ENCODE peak calls at places on chromosome 18, in nine cellular contexts. One of them, this sample, is unnamed.

GRCh38 chr18:13388586-13389490 is 170.3 kb downstream of the LDLRAD4 start:
- DNase-seq in pancreas: no peak
- DNase-seq in hepatocyte: no peak
- DNase-seq in OCI-LY7: no peak
- DNase-seq in mesendoderm: no peak
- DNase-seq in A549: no peak
- DNase-seq in H9: no peak
- DNase-seq in left lung: peak; percentile 63
- DNase-seq in uterus: no peak
- DNase-seq in this sample: no peak

GRCh38 chr18:63762518-63762917 is 12.7 kb upstream of the SERPINB7 start:
- DNase-seq in pancreas: no peak
- DNase-seq in hepatocyte: no peak
- DNase-seq in OCI-LY7: no peak
- DNase-seq in mesendoderm: no peak
- DNase-seq in A549: no peak
- DNase-seq in H9: no peak
- DNase-seq in left lung: no peak
- DNase-seq in uterus: no peak
- DNase-seq in this sample: no peak

GRCh38 chr18:70720607-70721006 is 431.8 kb downstream of the SOCS6 start:
- DNase-seq in pancreas: no peak
- DNase-seq in hepatocyte: no peak
- DNase-seq in OCI-LY7: no peak
- DNase-seq in mesendoderm: no peak
- DNase-seq in A549: no peak
- DNase-seq in H9: no peak
- DNase-seq in left lung: no peak
- DNase-seq in uterus: no peak
- DNase-seq in this sample: no peak

GRCh38 chr18:62486290-62486964 is 36.4 kb upstream of the ZCCHC2 start:
- DNase-seq in pancreas: no peak
- DNase-seq in hepatocyte: peak; percentile 80
- DNase-seq in OCI-LY7: no peak
- DNase-seq in mesendoderm: peak; percentile 73
- DNase-seq in A549: peak; percentile 10
- DNase-seq in H9: no peak
- DNase-seq in left lung: no peak
- DNase-seq in uterus: no peak
- DNase-seq in this sample: peak; percentile 98

GRCh38 chr18:46310258-46310657 is 206.1 kb downstream of the HAUS1 start:
- DNase-seq in pancreas: no peak
- DNase-seq in hepatocyte: no peak
- DNase-seq in OCI-LY7: peak; percentile 1
- DNase-seq in mesendoderm: no peak
- DNase-seq in A549: no peak
- DNase-seq in H9: no peak
- DNase-seq in left lung: no peak
- DNase-seq in uterus: no peak
- DNase-seq in this sample: no peak

GRCh38 chr18:57433492-57434176 is 1.5 kb upstream of the ONECUT2 start:
- DNase-seq in pancreas: no peak
- DNase-seq in hepatocyte: no peak
- DNase-seq in OCI-LY7: no peak
- DNase-seq in mesendoderm: peak; percentile 38
- DNase-seq in A549: no peak
- DNase-seq in H9: no peak
- DNase-seq in left lung: no peak
- DNase-seq in uterus: no peak
- DNase-seq in this sample: peak; percentile 88

GRCh38 chr18:36428431-36429029 is 131.0 kb downstream of the FHOD3 start:
- DNase-seq in pancreas: no peak
- DNase-seq in hepatocyte: no peak
- DNase-seq in OCI-LY7: no peak
- DNase-seq in mesendoderm: no peak
- DNase-seq in A549: no peak
- DNase-seq in H9: no peak
- DNase-seq in left lung: no peak
- DNase-seq in uterus: no peak
- DNase-seq in this sample: no peak

GRCh38 chr18:63819780-63820179 is 44.6 kb downstream of the SERPINB7 start:
- DNase-seq in pancreas: no peak
- DNase-seq in hepatocyte: no peak
- DNase-seq in OCI-LY7: no peak
- DNase-seq in mesendoderm: no peak
- DNase-seq in A549: no peak
- DNase-seq in H9: no peak
- DNase-seq in left lung: no peak
- DNase-seq in uterus: no peak
- DNase-seq in this sample: no peak

GRCh38 chr18:8536226-8536625 is 73.0 kb upstream of the RAB12 start:
- DNase-seq in pancreas: no peak
- DNase-seq in hepatocyte: no peak
- DNase-seq in OCI-LY7: no peak
- DNase-seq in mesendoderm: peak; percentile 13
- DNase-seq in A549: no peak
- DNase-seq in H9: no peak
- DNase-seq in left lung: no peak
- DNase-seq in uterus: no peak
- DNase-seq in this sample: no peak
- H3K4me1 ChIP-seq in pancreas: no peaks in the 10 kb centered on the region
- H3K4me1 ChIP-seq in hepatocyte: no peaks in the 10 kb centered on the region
- H3K4me1 ChIP-seq in OCI-LY7: no peaks in the 10 kb centered on the region
- H3K4me1 ChIP-seq in mesendoderm: no peaks in the 10 kb centered on the region
- H3K4me1 ChIP-seq in A549: no peaks in the 10 kb centered on the region
- H3K4me1 ChIP-seq in H9: no peaks in the 10 kb centered on the region
- H3K4me1 ChIP-seq in left lung: no peaks in the 10 kb centered on the region
- H3K4me1 ChIP-seq in uterus: no peaks in the 10 kb centered on the region
- H3K4me1 ChIP-seq in this sample: no peaks in the 10 kb centered on the region

GRCh38 chr18:58870621-58871020 is 5.9 kb downstream of the ZNF532 start:
- DNase-seq in pancreas: no peak
- DNase-seq in hepatocyte: no peak
- DNase-seq in OCI-LY7: no peak
- DNase-seq in mesendoderm: no peak
- DNase-seq in A549: no peak
- DNase-seq in H9: no peak
- DNase-seq in left lung: no peak
- DNase-seq in uterus: no peak
- DNase-seq in this sample: no peak

GRCh38 chr18:58868440-58868839 is 3.8 kb downstream of the ZNF532 start:
- DNase-seq in pancreas: no peak
- DNase-seq in hepatocyte: no peak
- DNase-seq in OCI-LY7: no peak
- DNase-seq in mesendoderm: no peak
- DNase-seq in A549: no peak
- DNase-seq in H9: no peak
- DNase-seq in left lung: no peak
- DNase-seq in uterus: no peak
- DNase-seq in this sample: no peak

GRCh38 chr18:58867281-58867961 is 2.7 kb downstream of the ZNF532 start:
- DNase-seq in pancreas: no peak
- DNase-seq in hepatocyte: no peak
- DNase-seq in OCI-LY7: no peak
- DNase-seq in mesendoderm: peak; percentile 98
- DNase-seq in A549: no peak
- DNase-seq in H9: peak; percentile 88
- DNase-seq in left lung: peak; percentile 66
- DNase-seq in uterus: no peak
- DNase-seq in this sample: no peak

GRCh38 chr18:58870130-58870529 is 5.5 kb downstream of the ZNF532 start:
- DNase-seq in pancreas: no peak
- DNase-seq in hepatocyte: no peak
- DNase-seq in OCI-LY7: no peak
- DNase-seq in mesendoderm: peak; percentile 79
- DNase-seq in A549: no peak
- DNase-seq in H9: no peak
- DNase-seq in left lung: no peak
- DNase-seq in uterus: no peak
- DNase-seq in this sample: no peak

DNA sequence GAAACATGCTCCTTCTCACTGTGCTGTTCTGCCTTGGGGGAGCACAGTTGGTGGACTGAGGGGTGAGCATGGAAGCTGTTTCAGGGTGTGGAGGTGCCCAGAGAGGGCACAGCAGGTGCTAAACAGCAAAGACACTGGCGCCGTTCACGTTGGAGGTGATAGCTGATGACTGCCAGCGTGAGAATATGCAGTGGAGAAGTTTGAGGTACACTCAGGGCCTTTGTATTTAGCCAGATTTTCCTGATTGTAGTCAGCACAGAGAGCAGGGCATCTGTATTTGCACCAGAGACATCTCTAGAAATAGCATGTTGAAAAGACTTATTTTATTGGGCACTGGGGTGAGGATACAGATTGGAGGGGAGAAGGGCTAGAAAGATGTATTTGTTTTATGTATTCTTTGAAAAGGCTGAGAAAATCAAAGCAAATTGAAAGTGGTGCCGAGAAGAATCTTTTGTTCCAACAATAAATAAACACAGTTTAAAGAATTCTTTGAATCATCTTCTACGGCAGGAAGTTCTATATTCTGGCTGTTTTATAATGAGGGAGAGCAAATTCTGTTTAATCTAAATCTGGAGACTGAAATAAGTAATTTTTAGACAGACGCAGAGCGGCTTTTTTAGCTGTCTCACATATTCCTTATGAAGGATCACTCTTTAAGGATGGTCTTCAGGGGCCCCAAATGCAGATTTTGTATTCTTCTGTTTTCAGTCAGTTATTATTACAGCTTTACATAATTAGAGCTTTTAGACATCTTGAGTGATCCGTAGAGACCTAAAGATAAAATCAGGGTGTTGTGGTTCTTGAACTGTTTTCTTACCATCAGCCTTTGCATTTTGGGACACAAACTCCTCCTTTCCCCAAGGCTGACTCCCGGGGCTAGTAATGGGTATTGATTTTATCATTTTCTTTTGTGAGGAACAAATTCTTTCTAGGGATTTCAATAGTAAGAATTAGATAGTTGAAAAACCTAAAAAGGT is 7.1 kb downstream of the ZNF532 start:
- DNase-seq in pancreas: no peak
- DNase-seq in hepatocyte: no peak
- DNase-seq in OCI-LY7: no peak
- DNase-seq in mesendoderm: no peak
- DNase-seq in A549: no peak
- DNase-seq in H9: no peak
- DNase-seq in left lung: no peak
- DNase-seq in uterus: no peak
- DNase-seq in this sample: no peak
- H3K27ac ChIP-seq in pancreas: no peak overlapping the region
- H3K27ac ChIP-seq in hepatocyte: peak overlapping the region; percentile 49
- H3K27ac ChIP-seq in OCI-LY7: no peak overlapping the region
- H3K27ac ChIP-seq in mesendoderm: peak overlapping the region; percentile 36
- H3K27ac ChIP-seq in A549: peak overlapping the region; percentile 66
- H3K27ac ChIP-seq in H9: no peak overlapping the region
- H3K27ac ChIP-seq in left lung: peak overlapping the region; percentile 23
- H3K27ac ChIP-seq in uterus: peak overlapping the region; percentile 64
- H3K27ac ChIP-seq in this sample: peak overlapping the region; percentile 5

DNA sequence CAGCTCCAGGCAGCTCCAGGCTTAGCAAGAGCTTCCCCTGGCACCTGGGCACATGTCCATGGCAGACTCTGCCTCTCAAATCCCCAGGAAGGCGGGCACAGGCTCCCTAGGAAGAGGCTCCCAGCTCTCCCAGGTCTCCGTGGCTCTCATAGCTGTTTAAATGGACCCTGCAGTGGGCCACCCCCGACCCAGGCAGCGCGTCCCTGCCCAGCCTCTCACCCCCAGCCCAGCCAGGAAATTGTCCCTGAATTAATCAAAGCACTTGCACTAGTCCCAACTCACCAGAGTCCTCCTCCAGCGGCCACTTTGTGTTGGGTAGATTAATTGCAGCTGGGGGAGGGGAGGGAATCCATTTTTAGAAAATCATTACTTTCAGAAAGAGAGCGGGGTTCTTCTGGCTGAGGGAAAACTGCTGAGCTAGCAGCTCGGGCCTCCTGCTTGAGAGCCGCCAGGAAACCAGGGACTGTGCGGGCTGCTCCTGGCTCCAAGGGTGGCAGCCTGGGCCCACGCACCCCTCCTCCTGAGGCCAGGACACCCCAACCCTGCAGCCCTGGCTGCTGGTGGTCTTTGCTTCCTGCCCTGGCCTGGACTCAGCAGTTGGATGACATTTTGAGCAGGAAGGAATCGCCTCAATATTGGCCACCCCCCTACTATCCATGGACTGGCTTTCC is 36.0 kb downstream of the SMAD7 start:
- DNase-seq in pancreas: no peak
- DNase-seq in hepatocyte: peak; percentile 42
- DNase-seq in OCI-LY7: no peak
- DNase-seq in mesendoderm: no peak
- DNase-seq in A549: no peak
- DNase-seq in H9: peak; percentile 27
- DNase-seq in left lung: no peak
- DNase-seq in uterus: peak; percentile 9
- DNase-seq in this sample: no peak
- H3K4me1 ChIP-seq in pancreas: no peaks in the 10 kb centered on the region
- H3K4me1 ChIP-seq in hepatocyte: peaks cover 12% of the 10 kb centered on the region
- H3K4me1 ChIP-seq in OCI-LY7: peaks cover 44% of the 10 kb centered on the region
- H3K4me1 ChIP-seq in mesendoderm: peaks cover 2% of the 10 kb centered on the region
- H3K4me1 ChIP-seq in A549: peaks cover 21% of the 10 kb centered on the region
- H3K4me1 ChIP-seq in H9: no peaks in the 10 kb centered on the region
- H3K4me1 ChIP-seq in left lung: peaks cover 45% of the 10 kb centered on the region
- H3K4me1 ChIP-seq in uterus: no peaks in the 10 kb centered on the region
- H3K4me1 ChIP-seq in this sample: no peaks in the 10 kb centered on the region

GRCh38 chr18:44770641-44771040 is 90.0 kb downstream of the SETBP1 start:
- DNase-seq in pancreas: no peak
- DNase-seq in hepatocyte: no peak
- DNase-seq in OCI-LY7: no peak
- DNase-seq in mesendoderm: no peak
- DNase-seq in A549: no peak
- DNase-seq in H9: no peak
- DNase-seq in left lung: no peak
- DNase-seq in uterus: no peak
- DNase-seq in this sample: no peak

GRCh38 chr18:44774191-44774590 is 93.5 kb downstream of the SETBP1 start:
- DNase-seq in pancreas: no peak
- DNase-seq in hepatocyte: no peak
- DNase-seq in OCI-LY7: no peak
- DNase-seq in mesendoderm: no peak
- DNase-seq in A549: no peak
- DNase-seq in H9: no peak
- DNase-seq in left lung: no peak
- DNase-seq in uterus: no peak
- DNase-seq in this sample: no peak

GRCh38 chr18:44773640-44774155 is 93.0 kb downstream of the SETBP1 start:
- DNase-seq in pancreas: no peak
- DNase-seq in hepatocyte: no peak
- DNase-seq in OCI-LY7: no peak
- DNase-seq in mesendoderm: no peak
- DNase-seq in A549: no peak
- DNase-seq in H9: no peak
- DNase-seq in left lung: no peak
- DNase-seq in uterus: no peak
- DNase-seq in this sample: no peak

GRCh38 chr18:44771572-44771956 is 90.9 kb downstream of the SETBP1 start:
- DNase-seq in pancreas: no peak
- DNase-seq in hepatocyte: no peak
- DNase-seq in OCI-LY7: no peak
- DNase-seq in mesendoderm: no peak
- DNase-seq in A549: no peak
- DNase-seq in H9: no peak
- DNase-seq in left lung: no peak
- DNase-seq in uterus: no peak
- DNase-seq in this sample: no peak

DNA sequence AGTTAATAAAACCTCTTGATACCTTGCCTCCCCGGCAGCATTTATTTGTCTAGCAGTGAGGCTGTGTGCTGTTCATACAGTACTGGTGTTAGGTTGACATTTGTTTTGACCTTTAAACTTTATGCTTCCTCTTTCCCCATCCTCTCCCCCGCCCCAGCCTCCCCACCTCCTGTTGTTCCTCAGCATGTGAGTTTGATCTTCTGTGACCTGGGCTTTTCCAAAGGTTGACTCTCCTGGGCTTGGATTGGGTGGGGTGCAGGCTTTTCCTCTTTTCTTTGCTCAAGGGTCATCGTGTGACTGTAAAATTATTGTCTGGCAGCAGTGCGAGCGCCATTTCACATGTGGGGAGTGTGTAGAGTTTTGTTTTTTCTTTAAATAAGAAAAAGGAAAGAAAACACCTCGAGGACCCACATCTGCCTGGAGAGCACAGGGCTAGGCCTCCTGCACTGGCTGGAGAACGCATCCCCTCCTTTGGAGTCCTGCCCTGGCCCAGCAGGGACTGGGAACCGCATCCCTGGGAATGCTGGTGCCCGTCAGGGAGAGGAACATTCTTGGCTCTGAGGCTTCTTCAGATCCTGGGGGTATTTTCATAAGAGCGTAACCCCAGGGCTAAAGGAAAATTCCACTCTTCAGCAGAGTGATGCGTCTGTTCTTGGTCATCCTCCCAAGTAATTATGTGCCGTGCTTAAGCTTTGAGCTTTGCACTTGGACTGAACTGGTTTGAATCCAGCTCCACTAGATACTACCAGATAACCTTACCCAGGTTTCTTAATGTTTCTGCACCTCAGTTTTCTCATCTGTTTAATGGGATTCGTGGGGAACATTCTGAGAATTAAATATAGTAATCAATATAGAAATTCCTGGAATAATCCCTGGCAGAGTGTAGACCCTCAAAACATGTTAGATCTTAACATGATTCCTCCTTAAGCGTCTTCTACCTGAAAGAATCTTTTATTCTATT is 91.5 kb downstream of the SETBP1 start:
- DNase-seq in pancreas: no peak
- DNase-seq in hepatocyte: peak; percentile 28
- DNase-seq in OCI-LY7: no peak
- DNase-seq in mesendoderm: no peak
- DNase-seq in A549: no peak
- DNase-seq in H9: no peak
- DNase-seq in left lung: no peak
- DNase-seq in uterus: peak; percentile 34
- DNase-seq in this sample: peak; percentile 63
- H3K27ac ChIP-seq in pancreas: peak overlapping the region; percentile 44
- H3K27ac ChIP-seq in hepatocyte: peak overlapping the region; percentile 67
- H3K27ac ChIP-seq in OCI-LY7: no peak overlapping the region
- H3K27ac ChIP-seq in mesendoderm: no peak overlapping the region
- H3K27ac ChIP-seq in A549: peak overlapping the region; percentile 45
- H3K27ac ChIP-seq in H9: no peak overlapping the region
- H3K27ac ChIP-seq in left lung: no peak overlapping the region
- H3K27ac ChIP-seq in uterus: peak overlapping the region; percentile 69
- H3K27ac ChIP-seq in this sample: peak overlapping the region; percentile 0